ENCODE peak calls at places on chromosome 21, in eight cellular contexts. Z is stomach; R is activated naive CD4-positive, alpha-beta T cell; H is uterus; Y is activated naive CD8-positive, alpha-beta T cell treated with anti-CD3 and anti-CD28 coated beads, Interleukin-2, amount 50 U/mL, for 24 hours; S is hypothalamus; O is AG04450; M is K562. F is an unnamed sample.

GRCh38 chr21:24025101-24025500 is 1582.2 kb downstream of the MRPL39 start:
- DNase-seq in Z (no peak), R (no peak), H (no peak), Y (no peak), S (no peak), O (no peak), M (no peak), F (no peak)

GRCh38 chr21:25837545-25838263 is 102.9 kb downstream of the GABPA start:
- DNase-seq in Z (no peak), R (no peak), H (no peak), Y (no peak), S (no peak), O (peak), M (no peak), F (no peak)

GRCh38 chr21:16536661-16537359 is 807.0 kb downstream of the USP25 start:
- DNase-seq in Z (no peak), R (no peak), H (no peak), Y (no peak), S (no peak), O (no peak), M (no peak), F (no peak)

GRCh38 chr21:31145271-31145801 is 107.1 kb upstream of the KRTAP19-8 start:
- DNase-seq in Z (no peak), R (no peak), H (no peak), Y (no peak), S (no peak), O (no peak), M (no peak), F (no peak)

GRCh38 chr21:45992311-45993209 is 11.0 kb downstream of the COL6A1 start:
- DNase-seq in Z (no peak), R (no peak), H (peak), Y (no peak), S (no peak), O (no peak), M (no peak), F (no peak)

GRCh38 chr21:28952686-28953085 is 40.0 kb downstream of the LTN1 start:
- DNase-seq in Z (no peak), R (no peak), H (no peak), Y (no peak), S (no peak), O (no peak), M (no peak), F (no peak)

GRCh38 chr21:30443226-30443625 is 3.2 kb downstream of the KRTAP15-1 start:
- DNase-seq in Z (no peak), R (no peak), H (no peak), Y (no peak), S (no peak), O (no peak), M (no peak), F (no peak)

GRCh38 chr21:26836546-26836945 is 8.7 kb downstream of the ADAMTS1 start:
- DNase-seq in Z (no peak), R (no peak), H (no peak), Y (no peak), S (no peak), O (no peak), M (no peak), F (no peak)

GRCh38 chr21:33265664-33266049 is 510 bp upstream of the IL10RB start:
- DNase-seq in Z (peak), R (no peak), H (no peak), Y (no peak), S (no peak), O (no peak), M (peak), F (no peak)

GRCh38 chr21:21734088-21734487 is 735.9 kb downstream of the NCAM2 start:
- DNase-seq in Z (no peak), R (no peak), H (no peak), Y (no peak), S (no peak), O (no peak), M (no peak), F (no peak)

GRCh38 chr21:33384851-33385331 is 18.3 kb upstream of the IFNGR2 start:
- DNase-seq in Z (no peak), R (peak), H (no peak), Y (no peak), S (no peak), O (no peak), M (no peak), F (no peak)

GRCh38 chr21:41923641-41924342 is 30.0 kb downstream of the C2CD2 start:
- DNase-seq in Z (no peak), R (no peak), H (no peak), Y (no peak), S (no peak), O (no peak), M (no peak), F (no peak)

GRCh38 chr21:16570196-16570595 is 840.4 kb downstream of the USP25 start:
- DNase-seq in Z (no peak), R (no peak), H (no peak), Y (no peak), S (no peak), O (no peak), M (no peak), F (no peak)

GRCh38 chr21:45073301-45074047 is 906 bp upstream of the ADARB1 start:
- DNase-seq in Z (peak), R (no peak), H (peak), Y (no peak), S (no peak), O (no peak), M (peak), F (no peak)

GRCh38 chr21:45781741-45782140 is 138.2 kb downstream of the PCBP3 start:
- DNase-seq in Z (no peak), R (no peak), H (no peak), Y (no peak), S (no peak), O (no peak), M (no peak), F (no peak)

F was measured in amygdala.